ENCODE peak calls at places on chromosomes 5 and 9, in five cellular contexts. T, F, M, J and R are unnamed samples.

GRCh38 chr9:131370638-131371037 is 23.2 kb upstream of the PRRC2B start:
- DNase-seq in M (no peak), T (no peak), J (no peak), F (no peak), R (no peak)

GRCh38 chr5:26388946-26389345 is 649.4 kb downstream of the CDH9 start:
- DNase-seq in M (no peak), T (no peak), F (no peak), J (peak; percentile 17), R (no peak)

GRCh38 chr9:77486968-77487367 is 161.2 kb downstream of the GNA14 start:
- DNase-seq in T (no peak), F (no peak), M (no peak), J (peak; percentile 65), R (no peak)

GRCh38 chr5:76270214-76270613 is 132.9 kb upstream of the IQGAP2 start:
- DNase-seq in F (no peak), J (peak; percentile 30), M (no peak), T (no peak), R (no peak)

GRCh38 chr9:7369384-7369821 is 430.2 kb downstream of the DMAC1 start:
- DNase-seq in F (no peak), T (no peak), J (no peak), M (no peak), R (no peak)

GRCh38 chr9:135240871-135241311 is 153.4 kb downstream of the OLFM1 start:
- DNase-seq in M (no peak), T (peak; percentile 3), F (no peak), J (no peak), R (no peak)

GRCh38 chr9:114371986-114372917 is 15.5 kb downstream of the AKNA start:
- DNase-seq in M (no peak), T (peak; percentile 43), J (peak; percentile 39), F (no peak), R (no peak)

GRCh38 chr9:100774962-100775361 is 197.1 kb downstream of the CAVIN4 start:
- DNase-seq in M (no peak), J (no peak), T (no peak), F (no peak), R (no peak)

GRCh38 chr5:60514152-60514551 is 185.8 kb downstream of the DEPDC1B start:
- DNase-seq in F (no peak), T (no peak), J (no peak), M (no peak), R (no peak)

GRCh38 chr5:90408571-90409317 is 812 bp downstream of the CETN3 start:
- DNase-seq in M (no peak), F (no peak), J (no peak), T (no peak), R (no peak)

GRCh38 chr5:178244566-178244965 is 12.0 kb upstream of the PHYKPL start:
- DNase-seq in J (no peak), T (no peak), M (no peak), F (no peak), R (no peak)

GRCh38 chr9:35574578-35575104 is 30.4 kb upstream of the TESK1 start:
- DNase-seq in F (no peak), T (no peak), J (no peak), M (no peak), R (no peak)

GRCh38 chr9:136329211-136329627 is 1.9 kb downstream of the GPSM1 start:
- DNase-seq in F (no peak), T (no peak), M (no peak), J (no peak), R (no peak)

GRCh38 chr5:113117543-113118110 is 141.0 kb downstream of the DCP2 start:
- DNase-seq in M (no peak), T (no peak), F (no peak), J (no peak), R (no peak)

GRCh38 chr5:54547711-54548250 is 30.2 kb downstream of the SNX18 start:
- DNase-seq in F (no peak), T (peak; percentile 60), J (peak; percentile 47), M (peak; percentile 34), R (no peak)

GRCh38 chr5:43997647-43998251 is 391.5 kb downstream of the FGF10 start:
- DNase-seq in J (no peak), T (no peak), F (no peak), M (no peak), R (no peak)

GRCh38 chr5:34536699-34537098 is 119.4 kb upstream of the RAI14 start:
- DNase-seq in J (no peak), M (no peak), F (no peak), T (no peak), R (no peak)

GRCh38 chr5:140214831-140215230 is 39.8 kb downstream of the CYSTM1 start:
- DNase-seq in F (no peak), M (no peak), T (peak; percentile 79), J (peak; percentile 87), R (no peak)

GRCh38 chr9:131334568-131335105 is 45.1 kb downstream of the PLPP7 start:
- DNase-seq in J (peak; percentile 58), M (no peak), T (peak; percentile 76), F (peak; percentile 4), R (no peak)

GRCh38 chr5:160089549-160089948 is 29.7 kb downstream of the PWWP2A start:
- DNase-seq in J (no peak), F (no peak), T (no peak), M (no peak), R (no peak)
- H3K27ac ChIP-seq in J (no peak overlapping the region), F (no peak overlapping the region), T (no peak overlapping the region), M (no peak overlapping the region), R (no peak overlapping the region)

GRCh38 chr5:151082274-151082902 is 1.6 kb upstream of the TNIP1 start:
- DNase-seq in T (no peak), M (no peak), F (no peak), J (no peak), R (no peak)
- H3K27ac ChIP-seq in T (peak overlapping the region; percentile 99), M (peak overlapping the region; percentile 12), F (no peak overlapping the region), J (no peak overlapping the region), R (peak overlapping the region; percentile 99)

DNA sequence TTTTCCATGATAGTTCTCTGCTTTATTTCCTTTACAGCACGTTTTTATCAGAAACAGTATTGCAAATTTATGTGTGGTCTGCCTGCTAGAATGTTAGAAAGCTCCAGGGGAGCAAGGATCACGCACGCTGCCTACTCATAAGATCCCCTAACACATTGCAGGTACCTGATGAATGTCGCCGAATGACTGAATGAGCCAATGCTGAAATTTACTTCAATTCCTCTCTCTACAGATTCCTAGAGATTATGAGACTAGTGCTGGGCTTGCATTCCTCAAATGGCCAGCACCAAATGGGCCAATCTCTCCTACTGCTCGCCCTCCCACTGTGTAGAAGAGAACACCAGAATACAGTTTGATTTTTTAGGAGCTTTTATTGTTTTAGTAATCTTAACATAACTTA is 25.6 kb downstream of the SPARC start:
- DNase-seq in T (no peak), F (no peak), M (no peak), J (no peak), R (no peak)
- H3K27ac ChIP-seq in T (peak overlapping the region; percentile 20), F (no peak overlapping the region), M (no peak overlapping the region), J (peak overlapping the region; percentile 60), R (peak overlapping the region; percentile 85)

GRCh38 chr5:138542956-138543729 is at the start of gene ETF1:
- DNase-seq in F (peak; percentile 99), M (peak; percentile 100), T (peak; percentile 100), J (peak; percentile 100), R (peak; percentile 99)

GRCh38 chr5:138545919-138546562 is 3.0 kb upstream of the ETF1 start:
- DNase-seq in J (peak; percentile 36), T (no peak), M (no peak), F (no peak), R (no peak)

GRCh38 chr5:138543730-138544104 is 681 bp upstream of the ETF1 start:
- DNase-seq in F (no peak), J (no peak), M (no peak), T (no peak), R (no peak)

GRCh38 chr5:138542120-138542955 is 698 bp downstream of the ETF1 start:
- DNase-seq in M (peak; percentile 32), T (no peak), F (no peak), J (peak; percentile 10), R (peak; percentile 88)

DNA sequence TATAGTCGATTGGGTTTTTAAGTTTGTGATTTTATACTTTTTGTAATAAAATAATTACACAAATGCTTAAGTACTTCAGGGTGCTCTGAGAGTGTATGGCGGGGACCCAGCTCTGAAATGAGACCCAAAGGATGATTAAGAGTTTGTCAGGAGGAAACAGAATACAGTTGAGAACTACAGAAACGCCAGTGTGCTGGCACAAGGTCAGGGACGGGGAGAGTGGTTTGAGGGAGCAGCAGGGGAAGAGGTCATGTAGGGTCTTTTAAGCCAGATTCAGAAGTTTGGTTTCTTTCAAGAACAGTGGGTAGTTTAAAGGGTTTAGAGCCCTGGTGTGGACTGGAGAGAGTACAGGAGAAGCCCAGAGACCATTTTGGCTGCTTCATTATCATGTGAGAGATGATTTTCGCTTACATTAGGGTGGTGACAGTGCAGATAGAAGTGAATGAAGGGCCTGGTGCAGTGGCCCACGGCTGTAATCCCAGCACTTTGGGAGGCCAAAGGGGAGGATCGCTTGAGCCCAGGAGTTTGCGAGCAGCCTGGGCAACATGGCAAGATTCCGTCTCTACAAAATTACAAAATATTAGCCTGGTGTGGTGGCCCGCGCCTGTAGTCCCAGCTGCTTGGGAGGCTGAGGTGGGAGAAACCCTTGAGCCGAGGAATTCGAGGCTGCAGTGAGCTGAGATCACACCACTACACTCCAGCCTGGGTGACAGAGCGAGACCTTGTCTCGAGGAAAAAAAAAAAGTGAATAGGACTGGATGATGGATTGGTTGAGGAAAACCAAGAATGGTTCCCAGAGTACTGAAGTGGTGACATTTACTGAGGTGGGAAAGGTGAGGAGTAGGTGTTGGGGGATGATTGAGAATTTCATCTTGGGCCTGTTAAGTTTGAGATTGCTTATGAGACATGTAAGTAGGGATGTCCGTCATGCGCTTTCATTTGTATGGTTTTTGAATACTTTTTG is 1.4 kb upstream of the ETF1 start:
- DNase-seq in J (peak; percentile 42), M (no peak), T (peak; percentile 50), F (no peak), R (peak; percentile 88)
- H3K27ac ChIP-seq in J (peak overlapping the region; percentile 98), M (peak overlapping the region; percentile 93), T (peak overlapping the region; percentile 99), F (no peak overlapping the region), R (peak overlapping the region; percentile 94)

GRCh38 chr9:2489838-2490314 is 131.7 kb upstream of the VLDLR start:
- DNase-seq in J (peak; percentile 74), T (no peak), M (no peak), F (no peak), R (no peak)
- H3K27ac ChIP-seq in J (no peak overlapping the region), T (no peak overlapping the region), M (no peak overlapping the region), F (no peak overlapping the region), R (no peak overlapping the region)

GRCh38 chr5:122346897-122347581 is 35.0 kb downstream of the SNCAIP start:
- DNase-seq in M (no peak), F (no peak), T (no peak), J (no peak), R (no peak)
- H3K27ac ChIP-seq in M (no peak overlapping the region), F (no peak overlapping the region), T (no peak overlapping the region), J (no peak overlapping the region), R (no peak overlapping the region)

DNA sequence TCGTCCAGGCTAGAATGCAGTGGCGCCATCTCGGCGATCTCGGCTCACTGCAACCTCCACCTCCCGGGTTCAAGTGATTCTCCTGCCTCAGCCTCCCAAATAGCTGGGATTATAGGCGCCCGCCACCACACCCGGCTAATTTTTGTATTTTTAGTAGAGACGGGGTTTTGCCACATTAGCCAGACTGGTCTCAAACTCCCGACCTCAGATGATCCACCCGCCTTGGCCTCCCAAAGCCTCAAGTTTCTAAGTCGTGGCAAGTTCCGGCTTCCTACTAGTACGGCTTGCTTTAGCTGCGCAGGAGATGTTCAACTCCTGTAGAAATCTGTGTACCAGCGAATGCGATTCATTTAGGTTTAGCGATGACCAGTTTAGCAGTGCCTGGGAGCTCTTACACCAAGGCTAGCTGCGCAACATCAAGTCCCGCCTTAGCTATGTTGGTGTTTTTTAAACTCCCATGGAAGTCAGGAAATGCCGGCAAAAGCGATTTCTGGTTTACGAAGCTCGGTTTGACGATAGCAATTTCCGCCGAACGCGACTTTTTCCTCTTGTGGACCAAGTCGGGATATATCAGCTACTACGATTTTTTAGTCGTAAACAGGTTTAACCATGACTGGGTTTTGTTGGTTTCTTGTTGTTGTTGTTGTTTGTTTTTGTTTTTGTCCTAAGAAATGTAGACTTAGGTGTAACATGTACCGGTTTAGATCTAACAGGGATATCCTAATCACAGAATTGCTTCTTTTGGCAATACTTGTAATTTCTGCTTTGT is 46.4 kb downstream of the ANXA2R start:
- DNase-seq in F (no peak), T (no peak), M (no peak), J (peak; percentile 88), R (no peak)
- H3K27ac ChIP-seq in F (peak overlapping the region; percentile 69), T (peak overlapping the region; percentile 86), M (peak overlapping the region; percentile 71), J (peak overlapping the region; percentile 81), R (peak overlapping the region; percentile 89)